ENCODE peak calls at places on chromosomes 11 and 22, in six cellular contexts. A is heart left ventricle, O is GM12878, V is body of pancreas, E is endothelial cell of umbilical vein, T is A549. U is an unnamed sample. For H3K4me1, the result is how much of the 10 kb centered on the place peaks cover.

GRCh38 chr22:39699631-39700348 is 129.2 kb downstream of the CACNA1I start:
- DNase-seq in E (no peak), O (no peak), A (peak), V (no peak), T (no peak), U (no peak)

GRCh38 chr11:14642873-14643696 is 519 bp upstream of the PDE3B start:
- DNase-seq in E (no peak), T (no peak), V (peak), O (no peak), A (no peak), U (no peak)

GRCh38 chr11:86742436-86742805 is 57.9 kb upstream of the PRSS23 start:
- DNase-seq in T (no peak), E (no peak), A (no peak), V (no peak), O (no peak), U (no peak)

GRCh38 chr11:60756307-60757032 is at the start of gene MS4A15:
- DNase-seq in O (no peak), A (no peak), T (peak), E (peak), V (peak), U (no peak)

GRCh38 chr22:23219787-23220484 is 39.6 kb downstream of the BCR start:
- DNase-seq in T (no peak), A (no peak), O (peak), E (peak), V (peak), U (no peak)

GRCh38 chr11:96905084-96905641 is 515.4 kb downstream of the JRKL start:
- DNase-seq in O (no peak), A (no peak), T (no peak), E (no peak), V (no peak), U (no peak)

GRCh38 chr11:120715239-120715638 is 203.7 kb downstream of the GRIK4 start:
- DNase-seq in O (no peak), A (no peak), T (peak), E (peak), V (no peak), U (no peak)

GRCh38 chr11:85423331-85423730 is 203.8 kb downstream of the DLG2 start:
- DNase-seq in V (no peak), A (no peak), E (no peak), T (no peak), O (no peak), U (no peak)

GRCh38 chr11:64629796-64630562 is 39.0 kb downstream of the SLC22A12 start:
- DNase-seq in A (no peak), O (no peak), T (no peak), V (peak), E (no peak), U (peak)

GRCh38 chr11:69401715-69402114 is 79.7 kb upstream of the LINC01488 start:
- DNase-seq in V (no peak), A (no peak), E (no peak), T (no peak), O (no peak), U (no peak)

GRCh38 chr11:70397983-70398833 is at the start of gene CTTN:
- DNase-seq in T (peak), A (peak), E (peak), O (peak), V (peak), U (peak)

GRCh38 chr11:86673872-86674750 is 1.7 kb upstream of the ME3 start:
- DNase-seq in E (no peak), T (no peak), O (no peak), V (no peak), A (no peak), U (no peak)

GRCh38 chr11:75195164-75195962 is 44.5 kb downstream of the SLCO2B1 start:
- DNase-seq in E (peak), V (peak), A (peak), T (no peak), O (no peak), U (peak)

GRCh38 chr22:49659924-49660315 is 167.8 kb downstream of the BRD1 start:
- DNase-seq in A (peak), O (no peak), T (no peak), E (no peak), V (no peak), U (no peak)

GRCh38 chr11:123547180-123547579 is 107.2 kb downstream of the SCN3B start:
- DNase-seq in T (no peak), V (no peak), A (no peak), E (no peak), O (peak), U (no peak)
- H3K4me1 ChIP-seq in T (half or more), V (under half), A (under half), E (under half), O (under half), U (under half)

GRCh38 chr22:35835998-35836691 is 118.5 kb downstream of the APOL5 start:
- DNase-seq in A (peak), O (no peak), T (peak), V (peak), E (peak), U (peak)
- TF ChIP-seq POLR2A in A (no peak), O (no peak), T (no peak), V (no peak), E (peak), U (no peak)

GRCh38 chr11:57775474-57775873 is 13.9 kb downstream of the CTNND1 start:
- DNase-seq in O (no peak), A (no peak), T (no peak), E (peak), V (no peak), U (no peak)

GRCh38 chr11:57773026-57773598 is 11.5 kb downstream of the CTNND1 start:
- DNase-seq in T (no peak), V (no peak), A (no peak), O (no peak), E (no peak), U (no peak)

GRCh38 chr11:57772562-57772961 is 11.0 kb downstream of the CTNND1 start:
- DNase-seq in A (no peak), E (no peak), T (no peak), O (no peak), V (no peak), U (no peak)

GRCh38 chr11:57770793-57771192 is 9.2 kb downstream of the CTNND1 start:
- DNase-seq in V (peak), O (no peak), T (no peak), A (no peak), E (no peak), U (no peak)

DNA sequence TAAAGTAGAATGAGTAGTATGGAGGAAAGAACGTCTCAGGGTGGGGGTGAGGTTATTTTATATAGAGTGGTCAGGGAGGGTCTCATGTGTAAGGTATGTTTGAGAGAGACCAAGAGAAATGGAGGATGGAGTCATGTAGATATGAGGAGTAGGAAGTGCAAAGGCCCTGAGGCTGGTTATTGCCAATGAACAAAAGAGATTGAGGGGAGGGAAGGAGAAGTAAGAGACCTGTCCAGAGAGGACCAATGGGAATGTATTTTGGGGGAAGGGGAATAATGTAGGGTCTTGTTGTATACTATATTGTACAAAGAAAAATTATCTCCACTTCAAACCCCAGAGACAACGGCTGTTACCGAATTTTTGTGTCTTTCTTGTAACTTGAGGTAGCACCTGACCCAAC is 9.8 kb downstream of the CTNND1 start:
- DNase-seq in E (no peak), O (no peak), V (no peak), A (no peak), T (no peak), U (no peak)
- H3K4me3 ChIP-seq in E (no peak), O (no peak), V (no peak), A (no peak), T (no peak), U (no peak)

GRCh38 chr11:102225689-102226562 is 91.4 kb upstream of the BIRC3 start:
- DNase-seq in E (peak), T (no peak), V (no peak), O (no peak), A (no peak), U (no peak)
- H3K4me1 ChIP-seq in E (under half), T (under half), V (under half), O (under half), A (under half), U (under half)

GRCh38 chr11:65716774-65717405 is 3.7 kb downstream of the RNASEH2C start:
- DNase-seq in T (no peak), A (no peak), E (no peak), O (no peak), V (no peak), U (no peak)
- TF ChIP-seq POLR2A in T (no peak), A (no peak), E (no peak), O (no peak), V (no peak), U (no peak)

GRCh38 chr11:27697679-27698275 is 2.5 kb downstream of the BDNF start:
- DNase-seq in T (no peak), A (no peak), V (no peak), O (no peak), E (peak), U (no peak)
- H3K4me3 ChIP-seq in T (peak), A (no peak), V (no peak), O (no peak), E (no peak), U (no peak)

GRCh38 chr11:7603031-7603781 is 70.1 kb downstream of the CYB5R2 start:
- DNase-seq in T (no peak), A (no peak), O (no peak), E (no peak), V (no peak), U (no peak)
- H3K4me1 ChIP-seq in T (half or more), A (under half), O (under half), E (under half), V (half or more), U (under half)

DNA sequence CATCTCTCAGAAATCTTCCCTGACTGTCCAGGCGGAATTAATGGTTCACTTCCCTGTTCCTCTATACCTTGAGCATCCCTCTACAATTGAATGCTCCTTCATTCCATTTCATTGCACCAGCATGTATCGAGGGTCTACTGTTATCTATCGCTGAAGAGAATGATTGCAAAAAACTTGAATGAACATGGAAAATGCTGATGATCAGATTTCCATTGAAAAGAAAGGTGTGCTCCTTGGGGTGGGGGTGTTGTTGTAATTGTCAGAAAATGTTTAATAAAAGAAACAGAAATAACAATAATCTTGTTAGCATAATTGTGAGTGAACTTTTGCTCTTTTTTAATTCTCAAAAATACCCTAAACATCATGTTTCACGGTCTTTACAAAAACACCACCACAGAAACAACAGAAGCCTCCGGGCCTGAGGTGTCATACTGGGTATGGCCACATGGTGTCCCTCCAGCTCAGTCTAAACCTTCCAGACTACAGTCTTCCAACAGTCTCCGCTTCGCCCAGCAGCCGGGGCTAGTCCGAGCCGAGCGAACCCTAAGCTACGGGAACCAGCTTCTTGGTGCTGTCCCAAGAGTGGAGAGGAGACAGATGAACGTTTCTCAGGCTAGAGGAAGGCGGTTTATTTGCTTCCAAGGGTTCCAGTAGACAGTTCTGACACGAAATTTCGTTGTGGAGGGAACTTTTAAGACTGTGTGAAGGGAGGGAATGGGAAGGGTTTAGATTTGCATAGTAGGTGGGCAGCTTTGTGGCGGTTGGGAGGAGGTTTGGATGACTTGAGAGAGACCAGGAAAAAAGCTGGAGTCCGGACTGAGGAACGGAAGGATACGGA is 75.8 kb upstream of the ZBED5 start:
- DNase-seq in E (peak), A (peak), T (peak), V (peak), O (peak), U (peak)
- TF ChIP-seq POLR2A in E (no peak), A (peak), T (peak), V (no peak), O (no peak), U (peak)

GRCh38 chr22:40953446-40953845 is 2.3 kb downstream of the RBX1 start:
- DNase-seq in A (no peak), O (no peak), E (no peak), T (no peak), V (no peak), U (no peak)
- H3K4me3 ChIP-seq in A (no peak), O (peak), E (no peak), T (no peak), V (no peak), U (no peak)

U was measured in uterus.